ENCODE peak calls at places on chromosomes 11 and 22, in six cellular contexts. E is tibial nerve, Y is adrenal gland, H is endothelial cell of umbilical vein, J is stomach, V is heart left ventricle. B is an unnamed sample.

GRCh38 chr11:27317751-27318150 is 45.3 kb downstream of the CCDC34 start:
- DNase-seq in E (no peak), Y (peak), H (no peak), J (no peak), V (no peak), B (no peak)

GRCh38 chr22:26585104-26585790 is 4.7 kb downstream of the TPST2 start:
- DNase-seq in E (no peak), Y (peak), H (peak), J (peak), V (peak), B (peak)

GRCh38 chr11:71432761-71433647 is 15.2 kb downstream of the DHCR7 start:
- DNase-seq in E (no peak), Y (no peak), H (no peak), J (peak), V (no peak), B (peak)

GRCh38 chr22:40156001-40156516 is 21.7 kb upstream of the TNRC6B start:
- DNase-seq in E (no peak), Y (no peak), H (peak), J (peak), V (no peak), B (peak)

GRCh38 chr11:119316729-119317591 is at the start of gene MCAM:
- DNase-seq in E (no peak), Y (no peak), H (peak), J (no peak), V (peak), B (no peak)

GRCh38 chr11:126544311-126545056 is 189.0 kb downstream of the ST3GAL4 start:
- DNase-seq in E (no peak), Y (peak), H (peak), J (no peak), V (no peak), B (no peak)

GRCh38 chr11:72260574-72260973 is 16.6 kb upstream of the PHOX2A start:
- DNase-seq in E (no peak), Y (no peak), H (no peak), J (no peak), V (no peak), B (no peak)

GRCh38 chr11:362642-363442 is 6.5 kb upstream of the B4GALNT4 start:
- DNase-seq in E (no peak), Y (no peak), H (no peak), J (no peak), V (no peak), B (no peak)

GRCh38 chr22:30606455-30607299 is at the start of gene TCN2:
- DNase-seq in E (peak), Y (peak), H (peak), J (peak), V (peak), B (peak)

GRCh38 chr11:61026121-61027031 is 54.9 kb downstream of the CD6 start:
- DNase-seq in E (no peak), Y (no peak), H (no peak), J (no peak), V (no peak), B (no peak)

GRCh38 chr11:16804104-16804947 is 65.9 kb downstream of the C11orf58 start:
- DNase-seq in E (no peak), Y (peak), H (peak), J (peak), V (no peak), B (peak)

GRCh38 chr22:40463727-40464126 is 93.3 kb downstream of the SGSM3 start:
- DNase-seq in E (no peak), Y (no peak), H (no peak), J (no peak), V (no peak), B (no peak)

GRCh38 chr11:7840580-7840979 is 43.8 kb upstream of the OR5P2 start:
- DNase-seq in E (no peak), Y (no peak), H (no peak), J (no peak), V (no peak), B (no peak)

GRCh38 chr22:30717331-30717921 is 22.8 kb downstream of the OSBP2 start:
- DNase-seq in E (no peak), Y (peak), H (peak), J (no peak), V (no peak), B (no peak)

GRCh38 chr11:17008099-17008498 is 6.1 kb downstream of the PLEKHA7 start:
- DNase-seq in E (no peak), Y (no peak), H (no peak), J (peak), V (no peak), B (no peak)

GRCh38 chr22:27825174-27825573 is 23.6 kb upstream of the MN1 start:
- DNase-seq in E (no peak), Y (no peak), H (no peak), J (no peak), V (no peak), B (no peak)

GRCh38 chr11:46676436-46677158 is 23.8 kb downstream of the ARHGAP1 start:
- DNase-seq in E (no peak), Y (peak), H (no peak), J (no peak), V (peak), B (peak)

GRCh38 chr11:108961095-108961494 is 296.2 kb downstream of the DDX10 start:
- DNase-seq in E (no peak), Y (no peak), H (no peak), J (no peak), V (no peak), B (no peak)

GRCh38 chr11:91686700-91687099 is 537.9 kb upstream of the FAT3 start:
- DNase-seq in E (no peak), Y (no peak), H (no peak), J (no peak), V (no peak), B (no peak)

GRCh38 chr11:86620796-86621575 is 51.4 kb downstream of the ME3 start:
- DNase-seq in E (no peak), Y (no peak), H (peak), J (no peak), V (no peak), B (no peak)

GRCh38 chr22:26364066-26365015 is 64.7 kb upstream of the ASPHD2 start:
- DNase-seq in E (no peak), Y (peak), H (peak), J (peak), V (peak), B (peak)

GRCh38 chr11:13944801-13945505 is 17.6 kb upstream of the SPON1 start:
- DNase-seq in E (no peak), Y (no peak), H (no peak), J (no peak), V (no peak), B (no peak)

GRCh38 chr11:20310137-20310536 is 53.4 kb upstream of the HTATIP2 start:
- DNase-seq in E (no peak), Y (no peak), H (no peak), J (no peak), V (no peak), B (no peak)

GRCh38 chr11:106420686-106421085 is 343.2 kb downstream of the AASDHPPT start:
- DNase-seq in E (no peak), Y (no peak), H (no peak), J (no peak), V (no peak), B (no peak)

GRCh38 chr11:16902182-16902581 is 112.0 kb downstream of the PLEKHA7 start:
- DNase-seq in E (no peak), Y (no peak), H (no peak), J (no peak), V (no peak), B (no peak)

GRCh38 chr11:88629496-88629895 is 292.0 kb upstream of the CTSC start:
- DNase-seq in E (no peak), Y (no peak), H (no peak), J (no peak), V (no peak), B (no peak)

GRCh38 chr11:134904103-134904502 is 492.1 kb upstream of the B3GAT1 start:
- DNase-seq in E (no peak), Y (no peak), H (no peak), J (no peak), V (no peak), B (no peak)

GRCh38 chr11:86374586-86374985 is at the start of gene CCDC81:
- DNase-seq in E (no peak), Y (no peak), H (peak), J (no peak), V (no peak), B (peak)

GRCh38 chr11:17651061-17651460 is 68.3 kb upstream of the MYOD1 start:
- DNase-seq in E (no peak), Y (no peak), H (no peak), J (no peak), V (no peak), B (no peak)

GRCh38 chr11:102293873-102294601 is 23.2 kb upstream of the BIRC3 start:
- DNase-seq in E (no peak), Y (no peak), H (peak), J (no peak), V (no peak), B (no peak)

GRCh38 chr22:38982008-38982927 is at the start of gene APOBEC3B:
- DNase-seq in E (peak), Y (no peak), H (peak), J (peak), V (peak), B (peak)
- TF ChIP-seq POLR2A in E (no peak), Y (no peak), H (no peak), J (no peak), V (no peak), B (peak)

GRCh38 chr11:10898763-10899541 is 41.1 kb upstream of the ZBED5 start:
- DNase-seq in E (no peak), Y (no peak), H (no peak), J (no peak), V (no peak), B (no peak)
- TF ChIP-seq POLR2A in E (no peak), Y (no peak), H (no peak), J (no peak), V (no peak), B (no peak)

GRCh38 chr11:2462092-2462985 is 17.5 kb downstream of the KCNQ1 start:
- DNase-seq in E (no peak), Y (peak), H (no peak), J (peak), V (no peak), B (no peak)

GRCh38 chr11:2461253-2462091 is 16.7 kb downstream of the KCNQ1 start:
- DNase-seq in E (no peak), Y (peak), H (no peak), J (peak), V (peak), B (no peak)

GRCh38 chr11:2464451-2465165 is 19.8 kb downstream of the KCNQ1 start:
- DNase-seq in E (no peak), Y (peak), H (no peak), J (peak), V (no peak), B (no peak)

GRCh38 chr11:2463766-2464277 is 19.0 kb downstream of the KCNQ1 start:
- DNase-seq in E (no peak), Y (peak), H (no peak), J (peak), V (peak), B (no peak)

GRCh38 chr11:2462986-2463765 is 18.4 kb downstream of the KCNQ1 start:
- DNase-seq in E (no peak), Y (peak), H (no peak), J (peak), V (peak), B (no peak)
- TF ChIP-seq POLR2A in E (no peak), Y (peak), H (no peak), J (no peak), V (no peak), B (no peak)

GRCh38 chr11:111736191-111736590 is 30.0 kb downstream of the PPP2R1B start:
- DNase-seq in E (no peak), Y (no peak), H (no peak), J (no peak), V (no peak), B (no peak)

GRCh38 chr11:111736621-111737055 is 29.6 kb downstream of the PPP2R1B start:
- DNase-seq in E (no peak), Y (no peak), H (no peak), J (no peak), V (no peak), B (no peak)

GRCh38 chr11:111733655-111734088 is 32.5 kb downstream of the PPP2R1B start:
- DNase-seq in E (no peak), Y (peak), H (no peak), J (no peak), V (peak), B (peak)

GRCh38 chr11:111734383-111735261 is 31.6 kb downstream of the PPP2R1B start:
- DNase-seq in E (no peak), Y (no peak), H (peak), J (no peak), V (no peak), B (no peak)

DNA sequence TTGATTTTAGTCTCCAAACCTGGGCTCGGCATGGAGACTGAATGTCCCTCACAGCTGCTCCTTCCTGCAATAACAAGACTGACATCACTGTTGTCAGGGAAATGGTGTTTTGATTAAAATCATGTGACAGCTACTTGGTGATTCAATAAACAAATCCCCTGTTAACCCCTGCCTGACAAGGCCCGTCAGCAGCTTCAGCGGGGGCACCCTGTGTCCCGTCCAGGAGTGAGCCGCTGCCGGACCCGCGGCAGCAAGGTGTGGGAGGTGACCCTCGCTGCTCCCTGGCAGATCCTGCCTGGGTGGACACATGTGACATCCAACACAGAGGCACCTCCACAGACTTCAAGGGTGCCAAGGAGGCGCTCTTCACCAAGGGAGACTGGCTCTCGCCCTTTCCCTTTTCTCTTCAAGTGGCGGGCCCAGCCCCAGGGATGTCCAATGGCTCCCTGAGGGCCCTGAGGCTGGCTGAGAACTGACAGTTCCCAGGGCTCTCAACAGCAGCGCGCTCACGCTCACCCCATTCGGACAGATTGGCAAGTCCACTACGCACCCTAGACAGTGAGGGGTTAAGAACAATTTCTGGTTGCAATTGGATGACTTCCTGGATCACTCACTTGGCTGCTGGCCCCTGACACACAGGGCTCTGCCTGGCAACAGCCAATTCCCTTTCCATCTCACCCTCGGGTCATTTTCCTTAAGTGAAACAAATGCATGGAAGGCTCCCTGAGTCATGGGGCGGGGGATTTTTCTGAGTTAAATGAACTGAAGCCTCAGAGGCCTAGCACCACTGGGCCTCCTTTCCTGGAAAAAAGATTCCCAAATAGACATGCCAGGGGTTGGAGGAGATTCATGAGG is 30.7 kb downstream of the PPP2R1B start:
- DNase-seq in E (peak), Y (peak), H (peak), J (peak), V (peak), B (peak)
- TF ChIP-seq POLR2A in E (peak), Y (peak), H (peak), J (no peak), V (no peak), B (peak)

GRCh38 chr11:69053546-69054396 is 5.0 kb downstream of the TPCN2 start:
- DNase-seq in E (no peak), Y (no peak), H (no peak), J (no peak), V (peak), B (no peak)
- TF ChIP-seq POLR2A in E (no peak), Y (no peak), H (no peak), J (no peak), V (no peak), B (no peak)

B was measured in right lobe of liver.